ENCODE peak calls at places on chromosomes 13 and 19, in eight cellular contexts. One of them, this sample, is unnamed.

GRCh38 chr13:75223981-75224742 is 257.8 kb downstream of the TBC1D4 start:
- DNase-seq in SK-N-SH: no peak
- DNase-seq in HCT116: no peak
- DNase-seq in Panc1: no peak
- DNase-seq in GM12878: no peak
- DNase-seq in GM23338: no peak
- DNase-seq in K562: no peak
- DNase-seq in HepG2: no peak
- DNase-seq in this sample: no peak

GRCh38 chr13:96020155-96020575 is 33.0 kb downstream of the UGGT2 start:
- DNase-seq in SK-N-SH: peak; percentile 56
- DNase-seq in HCT116: peak; percentile 56
- DNase-seq in Panc1: peak; percentile 30
- DNase-seq in GM12878: peak; percentile 23
- DNase-seq in GM23338: peak; percentile 74
- DNase-seq in K562: peak; percentile 39
- DNase-seq in HepG2: peak; percentile 75
- DNase-seq in this sample: no peak

GRCh38 chr13:98110749-98111148 is 32.1 kb upstream of the FARP1 start:
- DNase-seq in SK-N-SH: no peak
- DNase-seq in HCT116: no peak
- DNase-seq in Panc1: no peak
- DNase-seq in GM12878: no peak
- DNase-seq in GM23338: no peak
- DNase-seq in K562: no peak
- DNase-seq in HepG2: no peak
- DNase-seq in this sample: no peak

GRCh38 chr19:43594710-43595604 is 977 bp downstream of the IRGQ start:
- DNase-seq in SK-N-SH: peak; percentile 76
- DNase-seq in HCT116: peak; percentile 45
- DNase-seq in Panc1: no peak
- DNase-seq in GM12878: no peak
- DNase-seq in GM23338: peak; percentile 89
- DNase-seq in K562: peak; percentile 52
- DNase-seq in HepG2: peak; percentile 47
- DNase-seq in this sample: peak; percentile 74

GRCh38 chr19:53461866-53462265 is 5.7 kb upstream of the ZNF813 start:
- DNase-seq in SK-N-SH: no peak
- DNase-seq in HCT116: no peak
- DNase-seq in Panc1: no peak
- DNase-seq in GM12878: no peak
- DNase-seq in GM23338: no peak
- DNase-seq in K562: no peak
- DNase-seq in HepG2: no peak
- DNase-seq in this sample: no peak

GRCh38 chr13:40565282-40566148 is 100.9 kb downstream of the FOXO1 start:
- DNase-seq in SK-N-SH: no peak
- DNase-seq in HCT116: no peak
- DNase-seq in Panc1: no peak
- DNase-seq in GM12878: no peak
- DNase-seq in GM23338: no peak
- DNase-seq in K562: no peak
- DNase-seq in HepG2: no peak
- DNase-seq in this sample: no peak

GRCh38 chr13:98225036-98225940 is 48.2 kb upstream of the RNF113B start:
- DNase-seq in SK-N-SH: no peak
- DNase-seq in HCT116: no peak
- DNase-seq in Panc1: no peak
- DNase-seq in GM12878: no peak
- DNase-seq in GM23338: no peak
- DNase-seq in K562: no peak
- DNase-seq in HepG2: no peak
- DNase-seq in this sample: no peak

GRCh38 chr13:110265682-110266430 is 41.1 kb downstream of the COL4A1 start:
- DNase-seq in SK-N-SH: peak; percentile 60
- DNase-seq in HCT116: no peak
- DNase-seq in Panc1: no peak
- DNase-seq in GM12878: no peak
- DNase-seq in GM23338: no peak
- DNase-seq in K562: no peak
- DNase-seq in HepG2: no peak
- DNase-seq in this sample: no peak

GRCh38 chr19:52946322-52947310 is 16.1 kb downstream of the ZNF816 start:
- DNase-seq in SK-N-SH: peak; percentile 54
- DNase-seq in HCT116: no peak
- DNase-seq in Panc1: no peak
- DNase-seq in GM12878: no peak
- DNase-seq in GM23338: peak; percentile 99
- DNase-seq in K562: peak; percentile 18
- DNase-seq in HepG2: no peak
- DNase-seq in this sample: no peak

GRCh38 chr19:31338069-31338767 is 11.0 kb downstream of the TSHZ3 start:
- DNase-seq in SK-N-SH: peak; percentile 80
- DNase-seq in HCT116: no peak
- DNase-seq in Panc1: no peak
- DNase-seq in GM12878: no peak
- DNase-seq in GM23338: peak; percentile 89
- DNase-seq in K562: peak; percentile 56
- DNase-seq in HepG2: peak; percentile 18
- DNase-seq in this sample: no peak

GRCh38 chr13:41751277-41751676 is 209.6 kb downstream of the VWA8 start:
- DNase-seq in SK-N-SH: no peak
- DNase-seq in HCT116: no peak
- DNase-seq in Panc1: no peak
- DNase-seq in GM12878: no peak
- DNase-seq in GM23338: no peak
- DNase-seq in K562: peak; percentile 42
- DNase-seq in HepG2: no peak
- DNase-seq in this sample: no peak

GRCh38 chr13:39148513-39148961 is 110.3 kb downstream of the NHLRC3 start:
- DNase-seq in SK-N-SH: no peak
- DNase-seq in HCT116: no peak
- DNase-seq in Panc1: no peak
- DNase-seq in GM12878: no peak
- DNase-seq in GM23338: no peak
- DNase-seq in K562: no peak
- DNase-seq in HepG2: no peak
- DNase-seq in this sample: no peak

GRCh38 chr19:58538257-58539168 is 5.4 kb upstream of the TRIM28 start:
- DNase-seq in SK-N-SH: no peak
- DNase-seq in HCT116: no peak
- DNase-seq in Panc1: no peak
- DNase-seq in GM12878: no peak
- DNase-seq in GM23338: peak; percentile 97
- DNase-seq in K562: no peak
- DNase-seq in HepG2: no peak
- DNase-seq in this sample: no peak

GRCh38 chr19:11379857-11380350 is 4.2 kb downstream of the EPOR start:
- DNase-seq in SK-N-SH: no peak
- DNase-seq in HCT116: no peak
- DNase-seq in Panc1: no peak
- DNase-seq in GM12878: no peak
- DNase-seq in GM23338: no peak
- DNase-seq in K562: no peak
- DNase-seq in HepG2: no peak
- DNase-seq in this sample: no peak

GRCh38 chr19:39408392-39409206 is 2.0 kb downstream of the ZFP36 start:
- DNase-seq in SK-N-SH: no peak
- DNase-seq in HCT116: peak; percentile 68
- DNase-seq in Panc1: peak; percentile 100
- DNase-seq in GM12878: no peak
- DNase-seq in GM23338: no peak
- DNase-seq in K562: peak; percentile 14
- DNase-seq in HepG2: no peak
- DNase-seq in this sample: no peak

GRCh38 chr13:107518292-107518691 is 697.0 kb downstream of the LIG4 start:
- DNase-seq in SK-N-SH: no peak
- DNase-seq in HCT116: no peak
- DNase-seq in Panc1: no peak
- DNase-seq in GM12878: no peak
- DNase-seq in GM23338: peak; percentile 11
- DNase-seq in K562: no peak
- DNase-seq in HepG2: no peak
- DNase-seq in this sample: no peak

GRCh38 chr13:76038920-76039716 is 403.0 kb downstream of the LMO7 start:
- DNase-seq in SK-N-SH: no peak
- DNase-seq in HCT116: no peak
- DNase-seq in Panc1: no peak
- DNase-seq in GM12878: no peak
- DNase-seq in GM23338: peak; percentile 72
- DNase-seq in K562: no peak
- DNase-seq in HepG2: no peak
- DNase-seq in this sample: no peak

GRCh38 chr13:99425485-99426341 is 75.6 kb upstream of the TM9SF2 start:
- DNase-seq in SK-N-SH: no peak
- DNase-seq in HCT116: no peak
- DNase-seq in Panc1: no peak
- DNase-seq in GM12878: peak; percentile 90
- DNase-seq in GM23338: no peak
- DNase-seq in K562: no peak
- DNase-seq in HepG2: no peak
- DNase-seq in this sample: peak; percentile 75

GRCh38 chr13:99344610-99345208 is 37.5 kb upstream of the GPR183 start:
- DNase-seq in SK-N-SH: no peak
- DNase-seq in HCT116: no peak
- DNase-seq in Panc1: no peak
- DNase-seq in GM12878: no peak
- DNase-seq in GM23338: no peak
- DNase-seq in K562: no peak
- DNase-seq in HepG2: no peak
- DNase-seq in this sample: no peak

GRCh38 chr13:105037064-105037463 is 1498.4 kb downstream of the EFNB2 start:
- DNase-seq in SK-N-SH: no peak
- DNase-seq in HCT116: no peak
- DNase-seq in Panc1: no peak
- DNase-seq in GM12878: no peak
- DNase-seq in GM23338: no peak
- DNase-seq in K562: no peak
- DNase-seq in HepG2: no peak
- DNase-seq in this sample: no peak

GRCh38 chr13:32311188-32311897 is 3.8 kb downstream of the ZAR1L start:
- DNase-seq in SK-N-SH: no peak
- DNase-seq in HCT116: no peak
- DNase-seq in Panc1: no peak
- DNase-seq in GM12878: no peak
- DNase-seq in GM23338: no peak
- DNase-seq in K562: no peak
- DNase-seq in HepG2: no peak
- DNase-seq in this sample: no peak

GRCh38 chr13:30576528-30576927 is 41.2 kb upstream of the USPL1 start:
- DNase-seq in SK-N-SH: no peak
- DNase-seq in HCT116: no peak
- DNase-seq in Panc1: no peak
- DNase-seq in GM12878: no peak
- DNase-seq in GM23338: no peak
- DNase-seq in K562: peak; percentile 9
- DNase-seq in HepG2: peak; percentile 1
- DNase-seq in this sample: no peak

GRCh38 chr13:63880705-63881104 is 2465.1 kb upstream of the PCDH20 start:
- DNase-seq in SK-N-SH: no peak
- DNase-seq in HCT116: no peak
- DNase-seq in Panc1: no peak
- DNase-seq in GM12878: no peak
- DNase-seq in GM23338: no peak
- DNase-seq in K562: no peak
- DNase-seq in HepG2: no peak
- DNase-seq in this sample: no peak

GRCh38 chr19:16326401-16327130 is 1.9 kb downstream of the KLF2 start:
- DNase-seq in SK-N-SH: no peak
- DNase-seq in HCT116: no peak
- DNase-seq in Panc1: no peak
- DNase-seq in GM12878: no peak
- DNase-seq in GM23338: peak; percentile 69
- DNase-seq in K562: no peak
- DNase-seq in HepG2: no peak
- DNase-seq in this sample: no peak
- TF ChIP-seq REST in SK-N-SH: no peak
- TF ChIP-seq REST in HCT116: no peak
- TF ChIP-seq REST in Panc1: no peak
- TF ChIP-seq REST in GM12878: no peak
- TF ChIP-seq REST in GM23338: no peak
- TF ChIP-seq REST in K562: no peak
- TF ChIP-seq REST in HepG2: no peak
- TF ChIP-seq REST in this sample: no peak

GRCh38 chr13:35724480-35724879 is 248.0 kb upstream of the MAB21L1 start:
- DNase-seq in SK-N-SH: no peak
- DNase-seq in HCT116: no peak
- DNase-seq in Panc1: no peak
- DNase-seq in GM12878: no peak
- DNase-seq in GM23338: no peak
- DNase-seq in K562: no peak
- DNase-seq in HepG2: no peak
- DNase-seq in this sample: no peak
- TF ChIP-seq POLR2AphosphoS5 in SK-N-SH: no peak
- TF ChIP-seq POLR2AphosphoS5 in HCT116: no peak
- TF ChIP-seq POLR2AphosphoS5 in Panc1: no peak
- TF ChIP-seq POLR2AphosphoS5 in GM12878: no peak
- TF ChIP-seq POLR2AphosphoS5 in GM23338: no peak
- TF ChIP-seq POLR2AphosphoS5 in K562: no peak
- TF ChIP-seq POLR2AphosphoS5 in HepG2: no peak
- TF ChIP-seq POLR2AphosphoS5 in this sample: no peak

GRCh38 chr13:73065665-73066350 is 7.0 kb downstream of the KLF5 start:
- DNase-seq in SK-N-SH: no peak
- DNase-seq in HCT116: no peak
- DNase-seq in Panc1: no peak
- DNase-seq in GM12878: no peak
- DNase-seq in GM23338: peak; percentile 18
- DNase-seq in K562: no peak
- DNase-seq in HepG2: no peak
- DNase-seq in this sample: no peak
- TF ChIP-seq REST in SK-N-SH: no peak
- TF ChIP-seq REST in HCT116: no peak
- TF ChIP-seq REST in Panc1: no peak
- TF ChIP-seq REST in GM12878: no peak
- TF ChIP-seq REST in GM23338: no peak
- TF ChIP-seq REST in K562: no peak
- TF ChIP-seq REST in HepG2: no peak
- TF ChIP-seq REST in this sample: no peak

GRCh38 chr13:114042066-114042815 is 68.4 kb upstream of the C13orf46 start:
- DNase-seq in SK-N-SH: no peak
- DNase-seq in HCT116: no peak
- DNase-seq in Panc1: no peak
- DNase-seq in GM12878: no peak
- DNase-seq in GM23338: no peak
- DNase-seq in K562: no peak
- DNase-seq in HepG2: no peak
- DNase-seq in this sample: no peak

GRCh38 chr13:114043421-114044053 is 69.7 kb upstream of the C13orf46 start:
- DNase-seq in SK-N-SH: peak; percentile 83
- DNase-seq in HCT116: no peak
- DNase-seq in Panc1: no peak
- DNase-seq in GM12878: no peak
- DNase-seq in GM23338: peak; percentile 56
- DNase-seq in K562: no peak
- DNase-seq in HepG2: peak; percentile 52
- DNase-seq in this sample: peak; percentile 91

GRCh38 chr13:114046447-114046846 is 72.6 kb upstream of the C13orf46 start:
- DNase-seq in SK-N-SH: no peak
- DNase-seq in HCT116: no peak
- DNase-seq in Panc1: no peak
- DNase-seq in GM12878: no peak
- DNase-seq in GM23338: no peak
- DNase-seq in K562: no peak
- DNase-seq in HepG2: no peak
- DNase-seq in this sample: no peak

GRCh38 chr13:114045113-114045735 is 71.3 kb upstream of the C13orf46 start:
- DNase-seq in SK-N-SH: no peak
- DNase-seq in HCT116: no peak
- DNase-seq in Panc1: no peak
- DNase-seq in GM12878: no peak
- DNase-seq in GM23338: no peak
- DNase-seq in K562: no peak
- DNase-seq in HepG2: no peak
- DNase-seq in this sample: no peak

GRCh38 chr13:114044486-114044885 is 70.6 kb upstream of the C13orf46 start:
- DNase-seq in SK-N-SH: no peak
- DNase-seq in HCT116: no peak
- DNase-seq in Panc1: no peak
- DNase-seq in GM12878: no peak
- DNase-seq in GM23338: no peak
- DNase-seq in K562: no peak
- DNase-seq in HepG2: no peak
- DNase-seq in this sample: peak; percentile 78
- TF ChIP-seq POLR2AphosphoS5 in SK-N-SH: no peak
- TF ChIP-seq POLR2AphosphoS5 in HCT116: no peak
- TF ChIP-seq POLR2AphosphoS5 in Panc1: no peak
- TF ChIP-seq POLR2AphosphoS5 in GM12878: no peak
- TF ChIP-seq POLR2AphosphoS5 in GM23338: no peak
- TF ChIP-seq POLR2AphosphoS5 in K562: no peak
- TF ChIP-seq POLR2AphosphoS5 in HepG2: no peak
- TF ChIP-seq POLR2AphosphoS5 in this sample: no peak